ENCODE peak calls at places on chromosome 21, in five cellular contexts. G is right cardiac atrium, H is fibroblast of mammary gland, N is GM23248, A is mucosa of descending colon. B is an unnamed sample.

GRCh38 chr21:31198575-31198974 is 145.5 kb downstream of the TIAM1 start:
- DNase-seq in H (peak), N (peak), A (peak), G (no peak), B (peak)

GRCh38 chr21:38780879-38781278 is 24.9 kb upstream of the ETS2 start:
- DNase-seq in G (no peak), H (no peak), A (no peak), N (no peak), B (no peak)

GRCh38 chr21:29104239-29104708 is 26.2 kb upstream of the MAP3K7CL start:
- DNase-seq in H (no peak), N (no peak), A (no peak), G (no peak), B (no peak)

GRCh38 chr21:46097826-46098286 is at the start of gene COL6A2:
- DNase-seq in N (peak), A (peak), G (peak), H (peak), B (peak)

GRCh38 chr21:34704119-34704518 is 35.3 kb downstream of the CLIC6 start:
- DNase-seq in H (peak), A (no peak), G (no peak), N (peak), B (peak)

GRCh38 chr21:24042687-24043086 is 1564.6 kb downstream of the MRPL39 start:
- DNase-seq in H (no peak), A (no peak), G (no peak), N (no peak), B (no peak)

GRCh38 chr21:45029968-45030636 is 44.3 kb upstream of the ADARB1 start:
- DNase-seq in H (no peak), N (no peak), G (peak), A (no peak), B (no peak)

GRCh38 chr21:38916214-38916964 is 110.7 kb downstream of the ETS2 start:
- DNase-seq in N (no peak), H (no peak), A (no peak), G (no peak), B (no peak)

GRCh38 chr21:45108808-45109800 is 34.7 kb downstream of the ADARB1 start:
- DNase-seq in A (no peak), G (no peak), H (no peak), N (no peak), B (no peak)

GRCh38 chr21:38669186-38669585 is 136.5 kb upstream of the ETS2 start:
- DNase-seq in G (no peak), H (peak), A (peak), N (peak), B (peak)

GRCh38 chr21:21297211-21297610 is 299.0 kb downstream of the NCAM2 start:
- DNase-seq in H (no peak), G (no peak), A (no peak), N (no peak), B (no peak)

GRCh38 chr21:45332981-45333582 is 45.4 kb upstream of the POFUT2 start:
- DNase-seq in G (peak), A (no peak), H (no peak), N (no peak), B (no peak)

GRCh38 chr21:18041012-18041411 is 203.6 kb upstream of the CHODL start:
- DNase-seq in N (no peak), A (peak), H (peak), G (no peak), B (peak)

GRCh38 chr21:38804617-38805281 is 980 bp upstream of the ETS2 start:
- DNase-seq in G (peak), N (peak), A (peak), H (peak), B (no peak)

GRCh38 chr21:21383126-21383525 is 384.9 kb downstream of the NCAM2 start:
- DNase-seq in A (no peak), G (no peak), N (peak), H (peak), B (peak)

GRCh38 chr21:38850277-38850951 is 44.7 kb downstream of the ETS2 start:
- DNase-seq in N (no peak), H (no peak), A (no peak), G (no peak), B (no peak)

GRCh38 chr21:46024983-46025860 is 43.7 kb downstream of the COL6A1 start:
- DNase-seq in H (peak), G (no peak), A (no peak), N (peak), B (peak)

GRCh38 chr21:8994640-8995511 is 1526.5 kb upstream of the TPTE start:
- DNase-seq in A (no peak), N (no peak), G (no peak), H (no peak), B (no peak)

GRCh38 chr21:17512245-17513213 is at the start of gene CXADR:
- DNase-seq in A (peak), G (peak), H (no peak), N (peak), B (peak)

GRCh38 chr21:46229133-46229922 is 754 bp upstream of the LSS start:
- DNase-seq in N (no peak), A (no peak), H (no peak), G (no peak), B (no peak)

GRCh38 chr21:35204850-35205564 is 155.9 kb upstream of the RUNX1 start:
- DNase-seq in H (peak), N (peak), A (peak), G (peak), B (peak)

GRCh38 chr21:46605759-46606426 is 1.0 kb upstream of the S100B start:
- DNase-seq in A (peak), H (no peak), N (no peak), G (peak), B (no peak)

GRCh38 chr21:28737671-28738279 is 254.9 kb downstream of the LTN1 start:
- DNase-seq in H (no peak), N (peak), G (no peak), A (no peak), B (peak)

GRCh38 chr21:29825936-29826335 is 113.9 kb downstream of the GRIK1 start:
- DNase-seq in A (no peak), H (peak), N (no peak), G (no peak), B (no peak)

GRCh38 chr21:15071012-15071411 is 6.2 kb upstream of the NRIP1 start:
- DNase-seq in A (no peak), G (no peak), N (no peak), H (no peak), B (no peak)

GRCh38 chr21:46295996-46296752 is 10.0 kb downstream of the YBEY start:
- DNase-seq in N (peak), H (peak), A (peak), G (peak), B (peak)

GRCh38 chr21:34942911-34943310 is 106.2 kb downstream of the RUNX1 start:
- DNase-seq in H (no peak), G (no peak), N (no peak), A (no peak), B (no peak)

GRCh38 chr21:31555741-31556191 is 103.7 kb upstream of the SOD1 start:
- DNase-seq in G (no peak), H (no peak), A (no peak), N (no peak), B (no peak)

DNA sequence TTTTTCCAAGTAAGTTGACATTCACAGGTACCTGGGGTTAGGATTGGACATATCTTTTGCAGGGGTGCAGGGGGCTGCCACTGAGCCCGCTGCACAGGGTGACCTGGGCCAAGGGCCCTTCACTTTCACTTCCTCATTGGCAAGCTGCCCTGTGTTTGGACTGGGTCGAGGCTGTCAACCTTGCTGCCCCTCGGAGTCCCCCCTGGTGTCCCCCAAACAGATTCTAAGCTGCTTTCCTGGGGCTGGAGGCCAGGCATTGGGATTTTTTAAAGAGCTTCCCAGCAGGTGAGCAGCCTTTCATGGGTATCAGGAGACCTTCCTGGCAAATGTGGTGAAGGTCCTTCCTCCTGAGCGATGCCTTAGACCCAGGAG is 7.9 kb upstream of the UMODL1 start:
- DNase-seq in H (no peak), N (no peak), G (peak), A (peak), B (no peak)
- H3K4me3 ChIP-seq in H (no peak), N (no peak), G (no peak), A (no peak), B (no peak)

GRCh38 chr21:26070822-26071425 is 99.6 kb downstream of the APP start:
- DNase-seq in H (peak), G (no peak), A (peak), N (peak), B (peak)

GRCh38 chr21:26064506-26064905 is 106.1 kb downstream of the APP start:
- DNase-seq in G (no peak), N (no peak), A (no peak), H (no peak), B (no peak)

GRCh38 chr21:26068776-26069175 is 101.8 kb downstream of the APP start:
- DNase-seq in N (no peak), G (no peak), A (no peak), H (no peak), B (no peak)

GRCh38 chr21:26070121-26070520 is 100.4 kb downstream of the APP start:
- DNase-seq in A (no peak), G (no peak), H (no peak), N (no peak), B (no peak)

GRCh38 chr21:26067836-26068401 is 102.7 kb downstream of the APP start:
- DNase-seq in N (no peak), A (no peak), H (no peak), G (no peak), B (peak)
- H3K4me3 ChIP-seq in N (no peak), A (no peak), H (no peak), G (no peak), B (no peak)

GRCh38 chr21:43699933-43700599 is 18.9 kb upstream of the PDXK start:
- DNase-seq in H (no peak), A (no peak), G (no peak), N (no peak), B (no peak)

GRCh38 chr21:43701936-43702784 is 16.8 kb upstream of the PDXK start:
- DNase-seq in H (no peak), N (peak), G (no peak), A (no peak), B (no peak)

GRCh38 chr21:43697758-43698643 is 20.9 kb upstream of the PDXK start:
- DNase-seq in A (no peak), G (no peak), N (peak), H (peak), B (peak)

GRCh38 chr21:43703068-43703880 is 15.7 kb upstream of the PDXK start:
- DNase-seq in N (peak), G (peak), H (peak), A (peak), B (peak)

DNA sequence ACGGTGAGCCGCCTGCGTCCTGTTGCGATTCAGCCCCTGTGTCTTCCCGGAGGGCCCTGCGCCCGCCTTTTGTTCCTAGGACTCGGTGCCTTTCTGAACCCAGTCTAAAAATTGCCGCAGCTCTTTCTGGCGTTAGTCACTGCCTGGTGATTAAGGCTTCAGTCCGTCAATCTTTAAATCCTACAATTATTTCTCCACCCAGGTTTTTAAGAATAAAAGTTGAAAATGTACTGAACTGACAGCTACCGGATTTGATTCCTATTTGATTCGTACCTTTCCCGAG is 16.2 kb upstream of the PDXK start:
- DNase-seq in A (no peak), G (no peak), N (peak), H (peak), B (no peak)
- H3K4me3 ChIP-seq in A (no peak), G (no peak), N (no peak), H (no peak), B (no peak)

GRCh38 chr21:41168391-41169257 is 664 bp downstream of the BACE2 start:
- DNase-seq in A (peak), G (peak), H (peak), N (peak), B (peak)
- H3K4me3 ChIP-seq in A (peak), G (peak), H (peak), N (peak), B (peak)

GRCh38 chr21:36322083-36322424 is 2.1 kb downstream of the MORC3 start:
- DNase-seq in A (no peak), N (no peak), H (no peak), G (no peak), B (no peak)

GRCh38 chr21:36323032-36323431 is 3.0 kb downstream of the MORC3 start:
- DNase-seq in G (no peak), H (peak), N (peak), A (no peak), B (no peak)

GRCh38 chr21:36320421-36321324 is 676 bp downstream of the MORC3 start:
- DNase-seq in A (peak), G (peak), N (peak), H (peak), B (peak)

GRCh38 chr21:36319767-36320420 is at the start of gene MORC3:
- DNase-seq in G (peak), A (peak), N (peak), H (peak), B (peak)

GRCh38 chr21:36321325-36322082 is 1.5 kb downstream of the MORC3 start:
- DNase-seq in G (no peak), N (peak), H (peak), A (no peak), B (peak)
- H3K4me3 ChIP-seq in G (peak), N (peak), H (peak), A (peak), B (peak)

GRCh38 chr21:37281993-37282392 is 14.9 kb upstream of the VPS26C start:
- DNase-seq in A (peak), G (no peak), N (no peak), H (no peak), B (no peak)

GRCh38 chr21:37276377-37276776 is 9.2 kb upstream of the VPS26C start:
- DNase-seq in A (no peak), G (no peak), N (no peak), H (no peak), B (no peak)

GRCh38 chr21:37278199-37278598 is 11.1 kb upstream of the VPS26C start:
- DNase-seq in N (no peak), A (no peak), H (no peak), G (no peak), B (no peak)

GRCh38 chr21:37281579-37281978 is 14.4 kb upstream of the VPS26C start:
- DNase-seq in G (no peak), A (no peak), N (no peak), H (no peak), B (no peak)
- H3K4me3 ChIP-seq in G (no peak), A (no peak), N (no peak), H (no peak), B (no peak)

DNA sequence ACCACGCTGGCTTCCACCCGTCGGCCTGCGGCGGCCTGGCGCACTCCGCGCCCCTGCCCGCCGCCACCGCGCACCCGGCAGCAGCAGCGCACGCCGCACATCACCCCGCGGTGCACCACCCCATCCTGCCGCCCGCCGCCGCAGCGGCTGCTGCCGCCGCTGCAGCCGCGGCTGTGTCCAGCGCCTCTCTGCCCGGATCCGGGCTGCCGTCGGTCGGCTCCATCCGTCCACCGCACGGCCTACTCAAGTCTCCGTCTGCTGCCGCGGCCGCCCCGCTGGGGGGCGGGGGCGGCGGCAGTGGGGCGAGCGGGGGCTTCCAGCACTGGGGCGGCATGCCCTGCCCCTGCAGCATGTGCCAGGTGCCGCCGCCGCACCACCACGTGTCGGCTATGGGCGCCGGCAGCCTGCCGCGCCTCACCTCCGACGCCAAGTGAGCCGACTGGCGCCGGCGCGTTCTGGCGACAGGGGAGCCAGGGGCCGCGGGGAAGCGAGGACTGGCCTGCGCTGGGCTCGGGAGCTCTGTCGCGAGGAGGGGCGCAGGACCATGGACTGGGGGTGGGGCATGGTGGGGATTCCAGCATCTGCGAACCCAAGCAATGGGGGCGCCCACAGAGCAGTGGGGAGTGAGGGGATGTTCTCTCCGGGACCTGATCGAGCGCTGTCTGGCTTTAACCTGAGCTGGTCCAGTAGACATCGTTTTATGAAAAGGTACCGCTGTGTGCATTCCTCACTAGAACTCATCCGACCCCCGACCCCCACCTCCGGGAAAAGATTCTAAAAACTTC is 1.9 kb downstream of the OLIG2 start:
- DNase-seq in A (no peak), H (no peak), N (no peak), G (no peak), B (no peak)
- H3K4me3 ChIP-seq in A (no peak), H (no peak), N (no peak), G (no peak), B (no peak)

DNA sequence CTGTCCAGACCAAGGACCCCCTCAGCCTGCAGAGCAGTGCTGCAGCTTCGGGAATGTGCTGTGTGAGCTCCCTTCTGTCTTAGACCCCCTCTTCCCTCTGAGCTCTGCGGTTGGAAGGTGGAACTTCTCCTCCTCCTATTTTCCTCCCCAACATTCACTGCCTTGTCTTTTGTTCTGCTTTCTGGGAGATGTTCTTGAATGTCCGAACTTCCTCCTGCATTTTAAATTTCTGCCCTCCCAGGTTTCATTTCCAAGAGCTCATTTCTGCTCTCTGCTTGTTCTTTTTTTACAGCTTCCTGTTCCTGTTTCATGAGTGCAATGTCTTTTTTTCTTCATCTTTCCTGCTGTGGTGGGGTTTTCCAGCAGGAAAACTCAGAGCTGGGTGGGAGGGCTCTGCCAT is 29.3 kb downstream of the RRP1 start:
- DNase-seq in A (no peak), N (no peak), H (no peak), G (peak), B (no peak)
- H3K4me3 ChIP-seq in A (no peak), N (no peak), H (no peak), G (no peak), B (no peak)